ENCODE peak calls at places on chromosomes 2 and 18, in seven cellular contexts. S is sigmoid colon, D is DND-41, O is breast epithelium, M is HCT116, I is H1, V is adrenal gland. E is an unnamed sample.

GRCh38 chr2:236843061-236843460 is 242.6 kb upstream of the COPS8 start:
- DNase-seq in V (no peak), I (no peak), D (no peak), M (no peak), O (peak; percentile 22), S (peak; percentile 60), E (no peak)

GRCh38 chr2:11409184-11409959 is 56.6 kb downstream of the E2F6 start:
- DNase-seq in O (no peak), D (no peak), M (no peak), V (no peak), I (no peak), S (no peak), E (no peak)

GRCh38 chr2:213317929-213318328 is 33.7 kb downstream of the SPAG16 start:
- DNase-seq in O (no peak), S (no peak), I (no peak), V (no peak), D (no peak), M (no peak), E (no peak)

GRCh38 chr2:216195565-216195978 is 86.4 kb downstream of the XRCC5 start:
- DNase-seq in D (no peak), S (no peak), O (no peak), V (peak; percentile 38), I (no peak), M (no peak), E (no peak)

GRCh38 chr2:236536727-236537398 is 32.8 kb upstream of the ACKR3 start:
- DNase-seq in V (no peak), S (no peak), M (no peak), I (no peak), O (no peak), D (peak; percentile 84), E (no peak)

GRCh38 chr2:54724150-54724559 is 693 bp downstream of the EML6 start:
- DNase-seq in O (no peak), S (no peak), V (no peak), M (no peak), I (no peak), D (no peak), E (no peak)

GRCh38 chr2:84288335-84288734 is 170.7 kb downstream of the SUCLG1 start:
- DNase-seq in D (no peak), I (no peak), M (no peak), S (no peak), O (no peak), V (no peak), E (no peak)

GRCh38 chr2:25314514-25315315 is 27.0 kb downstream of the DNMT3A start:
- DNase-seq in O (peak; percentile 49), S (peak; percentile 88), M (no peak), I (peak; percentile 89), V (peak; percentile 62), D (peak; percentile 68), E (peak; percentile 47)

GRCh38 chr18:48949051-48949605 is 1.6 kb downstream of the SMAD7 start:
- DNase-seq in D (no peak), O (no peak), S (peak; percentile 73), I (no peak), V (peak; percentile 54), M (no peak), E (no peak)

GRCh38 chr2:181861379-181861778 is 30.2 kb upstream of the ITPRID2 start:
- DNase-seq in M (no peak), D (no peak), S (no peak), O (no peak), V (no peak), I (no peak), E (no peak)
- H3K27ac ChIP-seq in M (no peak overlapping the region), D (no peak overlapping the region), S (no peak overlapping the region), O (no peak overlapping the region), V (no peak overlapping the region), I (no peak overlapping the region), E (no peak overlapping the region)

DNA sequence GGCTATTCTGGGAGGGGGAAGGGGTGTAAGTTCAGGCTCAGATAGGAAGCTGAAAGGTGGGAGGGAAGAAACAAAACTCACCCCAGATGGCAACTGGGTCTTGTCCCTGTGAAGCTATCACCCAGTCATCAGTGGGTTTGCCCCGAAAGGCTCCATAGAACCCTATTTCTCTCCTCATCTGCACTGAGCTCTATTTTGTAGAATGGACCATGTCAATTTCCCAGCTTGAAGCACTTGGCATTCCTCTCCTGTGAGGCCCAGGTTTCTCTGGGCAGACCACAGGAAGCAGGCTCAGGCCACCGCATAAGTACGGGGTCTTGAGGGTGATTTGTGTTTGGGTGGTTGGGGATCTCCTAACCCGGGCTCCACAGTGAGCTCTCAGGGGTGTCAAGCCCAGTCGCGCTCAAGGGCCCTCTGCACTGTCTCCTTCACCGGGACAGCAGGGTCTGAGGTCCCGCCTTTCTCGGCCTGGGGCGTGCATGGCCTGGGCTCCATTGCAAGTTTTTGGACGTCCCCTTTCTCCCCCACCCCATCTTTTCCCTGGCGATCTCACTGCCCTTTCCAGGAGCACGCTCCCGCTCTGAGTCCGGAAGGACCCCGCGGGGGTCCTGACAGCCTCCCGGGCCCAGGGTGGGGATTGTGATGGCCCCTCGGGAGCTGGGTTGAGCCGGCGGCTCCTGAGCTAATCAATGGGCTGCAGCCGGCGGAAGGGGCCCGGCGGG is 27.3 kb upstream of the NOTO start:
- DNase-seq in V (no peak), O (no peak), S (no peak), D (no peak), I (no peak), M (no peak), E (no peak)
- H3K27ac ChIP-seq in V (no peak overlapping the region), O (peak overlapping the region; percentile 92), S (no peak overlapping the region), D (no peak overlapping the region), I (no peak overlapping the region), M (no peak overlapping the region), E (no peak overlapping the region)

DNA sequence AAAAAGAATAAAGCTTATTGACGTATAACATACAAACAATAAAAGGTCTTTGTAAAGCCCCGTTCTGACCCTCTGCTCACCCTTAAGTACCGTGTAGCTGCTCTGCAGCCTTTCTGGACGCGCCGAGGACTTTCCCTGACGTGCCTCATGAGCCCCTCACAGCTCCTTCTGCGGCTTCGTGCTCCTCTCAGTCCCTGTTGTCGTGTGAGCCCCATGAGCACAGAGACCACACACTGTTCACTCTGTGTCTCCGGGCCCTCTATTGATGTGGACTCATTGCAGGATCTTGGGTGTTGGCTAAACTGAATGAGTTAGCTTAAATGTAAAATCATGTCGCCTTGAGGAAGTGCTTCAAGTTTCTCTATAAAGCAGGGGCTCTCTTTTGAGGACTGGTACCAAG is 43.6 kb upstream of the INHBB start:
- DNase-seq in D (no peak), I (no peak), V (no peak), S (no peak), O (no peak), M (no peak), E (no peak)
- H3K27ac ChIP-seq in D (no peak overlapping the region), I (no peak overlapping the region), V (no peak overlapping the region), S (no peak overlapping the region), O (no peak overlapping the region), M (no peak overlapping the region), E (no peak overlapping the region)

GRCh38 chr2:218568190-218569037 is at the start of the genes CNOT9 and USP37:
- DNase-seq in O (peak; percentile 98), S (peak; percentile 100), M (peak; percentile 94), I (peak; percentile 100), V (peak; percentile 100), D (peak; percentile 100), E (peak; percentile 99)
- H3K27ac ChIP-seq in O (peak within 1 kb of the TSS; percentile 96), S (peak within 1 kb of the TSS; percentile 93), M (peak within 1 kb of the TSS; percentile 88), I (peak within 1 kb of the TSS; percentile 99), V (peak within 1 kb of the TSS; percentile 98), D (peak within 1 kb of the TSS; percentile 100), E (peak within 1 kb of the TSS; percentile 97)

DNA sequence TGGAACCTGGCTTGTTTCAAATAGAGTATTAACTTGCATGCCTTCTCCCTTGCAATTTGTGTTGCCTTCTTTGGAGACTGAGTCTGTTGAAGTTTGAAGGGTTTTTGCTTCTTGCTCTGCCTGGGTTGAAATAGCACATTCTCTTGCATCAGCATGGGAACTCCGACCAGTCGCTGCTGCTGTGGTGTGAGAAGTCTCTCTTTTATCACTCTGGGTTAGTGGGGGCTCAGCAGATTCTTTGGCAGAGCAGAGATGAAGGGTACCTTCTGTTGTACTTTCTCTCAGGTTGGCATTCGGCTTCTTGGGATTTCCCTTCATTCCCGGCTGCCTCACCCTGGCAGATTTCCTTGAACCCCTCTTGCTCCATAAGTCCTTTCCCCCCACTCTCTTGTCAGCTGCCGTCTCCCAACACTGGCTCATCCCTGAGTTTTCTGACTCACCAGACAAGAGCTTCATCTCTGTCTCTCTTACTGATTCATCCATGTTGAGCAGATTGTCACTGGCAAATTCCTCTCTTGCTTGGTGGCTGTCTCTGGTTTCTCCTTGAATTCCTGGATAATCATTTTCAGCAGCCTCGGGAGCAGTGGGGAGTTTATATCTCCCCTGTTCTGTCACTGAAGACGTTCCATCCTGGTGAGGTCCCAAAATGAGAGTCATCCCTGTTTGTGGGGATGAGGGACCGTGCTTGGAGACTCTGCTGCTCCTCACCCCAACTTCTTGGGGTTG is 49.9 kb downstream of the ALPK2 start:
- DNase-seq in D (no peak), M (no peak), S (no peak), O (no peak), V (no peak), I (no peak), E (no peak)
- H3K27ac ChIP-seq in D (no peak overlapping the region), M (no peak overlapping the region), S (no peak overlapping the region), O (no peak overlapping the region), V (no peak overlapping the region), I (no peak overlapping the region), E (no peak overlapping the region)

GRCh38 chr2:28747714-28748113 is 3.9 kb upstream of the PPP1CB start:
- DNase-seq in D (no peak), V (no peak), O (no peak), S (no peak), M (no peak), I (no peak), E (no peak)
- H3K27ac ChIP-seq in D (no peak overlapping the region), V (no peak overlapping the region), O (peak overlapping the region; percentile 13), S (peak overlapping the region; percentile 100), M (no peak overlapping the region), I (no peak overlapping the region), E (no peak overlapping the region)

GRCh38 chr2:37654419-37654818 is 17.0 kb downstream of the CDC42EP3 start:
- DNase-seq in V (no peak), D (no peak), M (no peak), S (no peak), I (no peak), O (no peak), E (no peak)

GRCh38 chr2:37654932-37655331 is 16.5 kb downstream of the CDC42EP3 start:
- DNase-seq in M (no peak), S (no peak), O (no peak), I (no peak), D (no peak), V (no peak), E (no peak)

GRCh38 chr2:37652199-37652640 is 19.2 kb downstream of the CDC42EP3 start:
- DNase-seq in V (no peak), S (no peak), I (no peak), O (no peak), M (peak; percentile 69), D (no peak), E (no peak)

GRCh38 chr2:37653805-37654378 is 17.6 kb downstream of the CDC42EP3 start:
- DNase-seq in D (no peak), I (no peak), S (no peak), M (no peak), O (peak; percentile 54), V (peak; percentile 30), E (no peak)

DNA sequence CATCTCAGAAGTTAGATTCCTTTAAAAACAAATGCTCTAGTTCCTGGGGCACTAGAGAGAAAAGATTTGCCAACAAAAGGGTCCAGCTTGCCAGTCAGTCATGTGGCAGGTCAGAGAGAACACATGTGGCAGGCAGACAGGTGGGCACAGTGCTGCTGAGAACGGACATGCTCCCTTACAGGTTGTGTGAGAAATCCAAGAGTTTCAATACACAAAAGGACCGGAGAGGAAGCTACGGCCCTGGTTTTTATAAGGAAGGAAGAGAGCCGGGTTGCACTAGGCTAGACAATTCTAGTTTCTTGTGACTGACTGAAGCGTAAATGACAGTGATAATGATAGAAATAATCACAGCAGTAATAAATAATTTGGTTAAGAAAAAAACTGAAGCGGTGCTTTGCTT is 18.3 kb downstream of the CDC42EP3 start:
- DNase-seq in M (no peak), S (no peak), I (no peak), O (no peak), V (no peak), D (no peak), E (no peak)
- H3K27ac ChIP-seq in M (peak overlapping the region; percentile 21), S (peak overlapping the region; percentile 68), I (no peak overlapping the region), O (peak overlapping the region; percentile 69), V (peak overlapping the region; percentile 74), D (no peak overlapping the region), E (no peak overlapping the region)

E was measured in substantia nigra.